ENCODE peak calls at places on chromosome 5, in seven cellular contexts. F is body of pancreas; B is psoas muscle; A is HCT116; L is heart left ventricle; W is left ventricle myocardium inferior; G is CD8-positive, alpha-beta T cell. I is an unnamed sample.

GRCh38 chr5:91162534-91163381 is 220.4 kb downstream of the ARRDC3 start:
- DNase-seq in F (peak; percentile 76), B (no peak), A (peak; percentile 51), L (peak; percentile 64), W (peak; percentile 35), G (peak; percentile 25), I (no peak)

GRCh38 chr5:124124711-124125229 is 612.8 kb downstream of the CSNK1G3 start:
- DNase-seq in F (no peak), B (no peak), A (no peak), L (no peak), W (no peak), G (no peak), I (no peak)

GRCh38 chr5:120778491-120779293 is 314.6 kb downstream of the PRR16 start:
- DNase-seq in F (no peak), B (no peak), A (no peak), L (no peak), W (no peak), G (no peak), I (no peak)

GRCh38 chr5:126115230-126115629 is 308.0 kb upstream of the GRAMD2B start:
- DNase-seq in F (no peak), B (no peak), A (no peak), L (no peak), W (no peak), G (no peak), I (no peak)

GRCh38 chr5:145347026-145347616 is 488.0 kb downstream of the PRELID2 start:
- DNase-seq in F (peak; percentile 30), B (no peak), A (peak; percentile 23), L (no peak), W (no peak), G (no peak), I (peak; percentile 18)

GRCh38 chr5:82244854-82245635 is 33.1 kb downstream of the RPS23 start:
- DNase-seq in F (no peak), B (no peak), A (no peak), L (no peak), W (no peak), G (no peak), I (no peak)

GRCh38 chr5:39422886-39423285 is 1.9 kb downstream of the DAB2 start:
- DNase-seq in F (no peak), B (no peak), A (no peak), L (no peak), W (no peak), G (no peak), I (no peak)

GRCh38 chr5:139708877-139709586 is 60.9 kb downstream of the CXXC5 start:
- DNase-seq in F (peak; percentile 84), B (peak; percentile 77), A (no peak), L (peak; percentile 80), W (peak; percentile 62), G (no peak), I (no peak)

GRCh38 chr5:132961887-132962286 is 1.5 kb downstream of the AFF4 start:
- DNase-seq in F (peak; percentile 17), B (no peak), A (no peak), L (no peak), W (no peak), G (no peak), I (no peak)

GRCh38 chr5:123538670-123539459 is 26.9 kb downstream of the CSNK1G3 start:
- DNase-seq in F (no peak), B (no peak), A (no peak), L (no peak), W (no peak), G (no peak), I (peak; percentile 31)

GRCh38 chr5:56169949-56170348 is 63.2 kb downstream of the ANKRD55 start:
- DNase-seq in F (no peak), B (no peak), A (no peak), L (no peak), W (no peak), G (no peak), I (no peak)
- H3K4me3 ChIP-seq in F (no peak overlapping the region), B (no peak overlapping the region), A (no peak overlapping the region), L (no peak overlapping the region), W (no peak overlapping the region), G (no peak overlapping the region), I (no peak overlapping the region)

GRCh38 chr5:176821441-176821840 is 11.1 kb downstream of the UNC5A start:
- DNase-seq in F (no peak), B (no peak), A (no peak), L (no peak), W (no peak), G (no peak), I (no peak)
- H3K27me3 ChIP-seq in F (no peaks in the 10 kb centered on the region), B (peaks cover 17% of the 10 kb centered on the region), A (no peaks in the 10 kb centered on the region), L (peaks cover 40% of the 10 kb centered on the region), W (peaks cover 80% of the 10 kb centered on the region), G (peaks cover 5% of the 10 kb centered on the region), I (no peaks in the 10 kb centered on the region)

DNA sequence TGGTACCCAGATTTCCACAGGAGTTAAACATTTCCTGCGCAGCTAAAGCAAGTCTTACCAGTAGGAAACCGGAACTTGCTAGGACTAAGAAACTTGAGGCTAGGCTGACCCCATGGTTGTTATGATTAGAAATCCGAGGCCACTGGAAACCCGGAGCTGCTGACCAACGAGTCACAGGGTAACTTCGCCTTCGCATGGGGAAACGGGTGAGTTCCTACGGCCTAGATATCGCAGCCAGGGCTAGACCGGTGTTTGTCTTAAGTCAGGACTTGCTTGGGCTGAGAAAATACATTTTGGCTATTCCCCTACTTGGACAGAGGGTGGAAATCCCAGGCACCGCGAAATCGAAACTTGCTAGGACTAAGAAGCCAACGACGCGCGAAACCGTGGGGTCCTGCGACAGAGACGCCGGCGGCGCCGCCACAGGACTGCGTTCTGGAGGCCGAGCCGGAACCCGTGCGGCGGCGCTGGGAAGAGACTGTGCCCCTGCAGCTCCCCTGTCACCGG is 1.6 kb upstream of the ANXA2R start:
- DNase-seq in F (peak; percentile 59), B (no peak), A (no peak), L (peak; percentile 69), W (no peak), G (no peak), I (peak; percentile 36)
- H3K36me3 ChIP-seq in F (no peaks in the 10 kb centered on the region), B (no peaks in the 10 kb centered on the region), A (no peaks in the 10 kb centered on the region), L (no peaks in the 10 kb centered on the region), W (no peaks in the 10 kb centered on the region), G (no peaks in the 10 kb centered on the region), I (no peaks in the 10 kb centered on the region)

GRCh38 chr5:36300927-36301540 is 668 bp downstream of the RANBP3L start:
- DNase-seq in F (peak; percentile 47), B (no peak), A (no peak), L (no peak), W (no peak), G (no peak), I (no peak)
- H3K4me3 ChIP-seq in F (no peak overlapping the region), B (peak overlapping the region; percentile 44), A (no peak overlapping the region), L (peak overlapping the region; percentile 46), W (peak overlapping the region; percentile 53), G (no peak overlapping the region), I (no peak overlapping the region)

GRCh38 chr5:11400312-11400711 is 503.9 kb downstream of the CTNND2 start:
- DNase-seq in F (no peak), B (no peak), A (no peak), L (no peak), W (no peak), G (no peak), I (no peak)

GRCh38 chr5:11394933-11395332 is 509.3 kb downstream of the CTNND2 start:
- DNase-seq in F (no peak), B (no peak), A (no peak), L (no peak), W (no peak), G (no peak), I (no peak)

GRCh38 chr5:11398728-11399127 is 505.5 kb downstream of the CTNND2 start:
- DNase-seq in F (no peak), B (no peak), A (no peak), L (peak; percentile 18), W (peak; percentile 16), G (no peak), I (no peak)

DNA sequence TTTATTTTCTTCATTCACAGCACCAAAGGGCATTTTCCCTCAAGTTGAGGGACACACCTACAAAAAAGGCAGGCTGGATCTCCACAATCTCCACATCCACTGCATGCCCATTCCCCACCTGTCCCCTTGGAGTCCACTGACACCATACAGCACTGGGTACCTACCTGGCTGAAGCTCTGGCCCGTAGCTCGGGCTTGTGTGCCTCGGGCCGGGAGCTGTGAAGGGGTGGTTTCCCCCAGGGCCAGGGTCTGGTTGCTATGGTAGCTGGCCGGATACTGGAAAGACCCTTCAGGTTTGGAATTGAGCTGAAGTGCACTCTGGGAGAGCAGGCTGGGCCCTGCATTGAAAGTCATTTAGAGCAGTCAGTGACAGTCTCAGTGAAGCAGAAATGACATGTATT is 507.4 kb downstream of the CTNND2 start:
- DNase-seq in F (no peak), B (no peak), A (no peak), L (no peak), W (no peak), G (no peak), I (no peak)
- H3K27me3 ChIP-seq in F (no peaks in the 10 kb centered on the region), B (no peaks in the 10 kb centered on the region), A (no peaks in the 10 kb centered on the region), L (no peaks in the 10 kb centered on the region), W (no peaks in the 10 kb centered on the region), G (no peaks in the 10 kb centered on the region), I (no peaks in the 10 kb centered on the region)

GRCh38 chr5:80154749-80155148 is 101.1 kb downstream of the SERINC5 start:
- DNase-seq in F (no peak), B (no peak), A (no peak), L (no peak), W (no peak), G (no peak), I (no peak)
- H3K36me3 ChIP-seq in F (no peaks in the 10 kb centered on the region), B (peaks cover 3% of the 10 kb centered on the region), A (peaks cover 2% of the 10 kb centered on the region), L (peaks cover 51% of the 10 kb centered on the region), W (peaks cover 34% of the 10 kb centered on the region), G (peaks cover 37% of the 10 kb centered on the region), I (no peaks in the 10 kb centered on the region)